ENCODE peak calls at places on chromosomes 4 and X, in eight cellular contexts. K is left ventricle myocardium inferior, X is lower lobe of right lung, I is GM20000, R is A549, F is AG10803, Y is OCI-LY7, L is endodermal cell. D is an unnamed sample.

GRCh38 chr4:83115000-83115399 is 471 bp upstream of the PLAC8 start:
- DNase-seq in K (no peak), X (no peak), I (no peak), R (no peak), F (peak), Y (no peak), L (no peak), D (no peak)

GRCh38 chr4:155742310-155743015 is 16.4 kb upstream of the GUCY1B1 start:
- DNase-seq in K (no peak), X (no peak), I (no peak), R (no peak), F (no peak), Y (no peak), L (no peak), D (no peak)

GRCh38 chrX:53263597-53264094 is 17.7 kb downstream of the IQSEC2 start:
- DNase-seq in K (no peak), X (no peak), I (no peak), R (peak), F (peak), Y (no peak), L (no peak), D (no peak)

GRCh38 chr4:143016171-143016570 is 168.5 kb upstream of the USP38 start:
- DNase-seq in K (no peak), X (no peak), I (no peak), R (no peak), F (no peak), Y (no peak), L (no peak), D (no peak)

GRCh38 chrX:10529344-10529743 is 91.0 kb downstream of the MID1 start:
- DNase-seq in K (no peak), X (no peak), I (no peak), R (no peak), F (peak), Y (no peak), L (no peak), D (no peak)

GRCh38 chr4:16110906-16111305 is 27.1 kb upstream of the PROM1 start:
- DNase-seq in K (no peak), X (no peak), I (no peak), R (no peak), F (no peak), Y (no peak), L (peak), D (no peak)

GRCh38 chrX:70504772-70505450 is 60.3 kb downstream of the DLG3 start:
- DNase-seq in K (no peak), X (no peak), I (no peak), R (no peak), F (no peak), Y (no peak), L (no peak), D (peak)

GRCh38 chr4:107913283-107913899 is 18.0 kb upstream of the CYP2U1 start:
- DNase-seq in K (no peak), X (no peak), I (peak), R (peak), F (peak), Y (peak), L (peak), D (peak)

GRCh38 chr4:26727849-26728248 is 132.8 kb upstream of the STIM2 start:
- DNase-seq in K (no peak), X (no peak), I (no peak), R (no peak), F (no peak), Y (no peak), L (no peak), D (no peak)

DNA sequence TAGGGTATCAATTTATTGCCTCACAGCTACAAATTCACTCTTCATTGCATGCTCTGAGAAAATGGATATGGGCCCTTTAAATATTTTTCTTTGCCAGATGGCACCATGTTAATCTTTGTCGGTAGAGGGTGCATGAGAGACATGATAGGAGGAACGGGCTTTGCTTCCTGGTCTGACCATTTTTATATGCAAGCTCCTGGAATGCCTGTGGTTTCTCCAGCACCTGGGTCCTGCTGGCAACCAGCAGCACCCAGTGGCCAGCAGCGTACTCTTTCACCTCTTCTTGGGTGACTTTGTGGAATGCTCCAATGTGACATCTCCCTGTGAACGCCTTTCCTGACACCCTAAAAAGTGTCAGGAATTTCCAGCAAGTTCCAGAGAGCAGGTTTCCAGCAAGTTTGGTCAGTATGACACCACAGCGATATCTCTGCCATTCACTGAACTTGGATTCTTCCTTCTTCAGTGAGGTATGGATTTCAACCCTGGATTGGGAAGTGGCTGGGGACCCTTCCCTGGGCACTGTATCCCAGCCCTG is 140.3 kb upstream of the PGRMC2 start:
- DNase-seq in K (no peak), X (peak), I (no peak), R (peak), F (peak), Y (no peak), L (peak), D (no peak)
- TF ChIP-seq CTCF in K (peak), X (peak), I (no peak), R (peak), F (peak), Y (no peak), L (peak), D (no peak)

DNA sequence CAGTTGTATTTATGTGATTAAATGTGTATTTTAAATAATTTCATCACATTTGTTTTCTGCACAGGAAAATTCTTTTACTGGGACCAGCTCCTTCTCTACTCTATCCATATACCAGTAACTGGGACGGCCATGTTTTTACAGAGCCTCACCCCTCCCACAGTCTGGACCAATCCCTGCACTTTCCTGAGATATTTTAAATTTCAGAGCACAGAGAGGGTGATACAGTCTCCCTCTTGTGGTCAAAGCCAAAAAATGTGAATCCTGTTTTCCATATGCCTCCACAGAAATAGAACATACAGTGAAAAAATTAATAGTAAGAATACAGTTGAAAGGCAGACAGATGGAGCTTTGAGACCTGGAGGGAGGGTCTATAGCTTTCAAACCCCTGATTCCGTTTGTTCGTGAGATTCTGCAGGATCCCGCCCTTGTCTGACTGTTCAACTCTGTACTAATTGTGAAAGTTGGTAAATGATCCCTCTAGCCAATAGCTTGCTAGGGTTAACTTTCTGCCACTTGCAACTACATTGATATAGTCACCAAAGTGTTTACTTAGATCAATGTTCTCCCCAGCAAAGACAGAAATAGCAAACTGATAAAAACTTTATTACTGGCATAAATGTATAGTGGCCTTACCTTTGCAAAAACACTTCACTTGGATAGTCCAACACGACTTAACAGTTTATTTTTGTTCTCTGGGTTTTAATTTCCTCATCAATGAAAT is 172.2 kb downstream of the PPARGC1A start:
- DNase-seq in K (no peak), X (no peak), I (peak), R (peak), F (peak), Y (peak), L (peak), D (peak)
- TF ChIP-seq CTCF in K (peak), X (peak), I (no peak), R (peak), F (peak), Y (peak), L (peak), D (peak)

GRCh38 chrX:29477878-29478277 is 737.5 kb upstream of the MAGEB2 start:
- DNase-seq in K (no peak), X (no peak), I (no peak), R (no peak), F (no peak), Y (no peak), L (no peak), D (no peak)

DNA sequence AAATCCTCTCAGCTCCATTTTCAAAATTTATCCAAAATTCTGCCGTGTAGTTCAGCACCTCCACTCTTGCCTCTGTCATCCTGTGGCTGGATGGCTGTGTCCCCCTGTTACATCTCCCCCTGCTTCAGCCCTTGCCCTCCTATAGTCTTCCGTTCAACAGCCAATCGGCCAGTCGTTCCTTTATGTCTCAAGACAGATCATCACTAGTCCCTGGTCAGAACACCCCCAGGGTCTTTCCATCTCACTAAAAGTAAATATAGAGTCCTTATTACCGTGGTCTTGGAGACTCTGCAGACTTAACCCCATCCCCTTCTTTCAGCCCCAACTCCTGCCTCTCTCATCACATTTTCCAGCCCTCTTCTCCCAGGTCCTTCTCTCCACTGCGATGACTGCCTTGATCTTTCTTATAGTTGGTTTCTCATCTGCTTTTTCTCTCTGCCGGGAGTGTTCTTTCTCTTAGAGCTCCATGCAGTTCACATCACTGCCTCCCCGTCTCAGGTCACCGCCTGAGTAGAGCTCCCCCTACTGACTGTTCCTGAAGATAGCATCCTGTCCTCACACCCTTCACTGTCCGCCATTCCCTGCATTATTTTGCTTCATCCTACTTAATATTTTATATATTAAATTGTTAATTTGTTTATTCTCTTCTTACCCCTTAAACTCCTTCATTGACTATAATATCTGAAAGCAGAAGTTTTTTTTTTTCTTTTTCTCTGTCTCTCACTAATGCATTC is 736.9 kb upstream of the MAGEB2 start:
- DNase-seq in K (no peak), X (no peak), I (peak), R (peak), F (peak), Y (peak), L (peak), D (peak)
- TF ChIP-seq CTCF in K (peak), X (peak), I (peak), R (peak), F (peak), Y (peak), L (peak), D (peak)

DNA sequence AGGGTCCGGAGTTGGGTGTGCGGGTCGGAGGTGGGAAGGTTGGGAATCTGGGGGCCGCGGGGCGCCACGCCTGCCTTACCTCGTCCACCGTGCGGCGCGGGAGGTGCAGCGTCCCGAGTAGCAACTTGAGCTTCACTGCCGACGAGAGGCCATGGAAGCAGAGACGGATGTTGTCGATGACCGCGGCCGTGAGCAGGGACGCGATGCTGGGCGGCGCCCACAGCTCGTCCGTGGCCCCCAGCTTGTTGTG is 178 bp downstream of the NELFA start:
- DNase-seq in K (no peak), X (no peak), I (no peak), R (no peak), F (no peak), Y (no peak), L (no peak), D (no peak)
- TF ChIP-seq CTCF in K (no peak), X (no peak), I (no peak), R (no peak), F (no peak), Y (no peak), L (no peak), D (no peak)

GRCh38 chrX:32489125-32489524 is 722.2 kb downstream of the DMD start:
- DNase-seq in K (no peak), X (no peak), I (no peak), R (no peak), F (no peak), Y (no peak), L (no peak), D (no peak)

GRCh38 chrX:32480019-32480418 is 731.3 kb downstream of the DMD start:
- DNase-seq in K (no peak), X (no peak), I (no peak), R (no peak), F (no peak), Y (no peak), L (no peak), D (no peak)

GRCh38 chrX:32483534-32484136 is 727.7 kb downstream of the DMD start:
- DNase-seq in K (no peak), X (no peak), I (peak), R (no peak), F (no peak), Y (peak), L (no peak), D (no peak)
- TF ChIP-seq CTCF in K (peak), X (no peak), I (no peak), R (no peak), F (no peak), Y (peak), L (peak), D (peak)

DNA sequence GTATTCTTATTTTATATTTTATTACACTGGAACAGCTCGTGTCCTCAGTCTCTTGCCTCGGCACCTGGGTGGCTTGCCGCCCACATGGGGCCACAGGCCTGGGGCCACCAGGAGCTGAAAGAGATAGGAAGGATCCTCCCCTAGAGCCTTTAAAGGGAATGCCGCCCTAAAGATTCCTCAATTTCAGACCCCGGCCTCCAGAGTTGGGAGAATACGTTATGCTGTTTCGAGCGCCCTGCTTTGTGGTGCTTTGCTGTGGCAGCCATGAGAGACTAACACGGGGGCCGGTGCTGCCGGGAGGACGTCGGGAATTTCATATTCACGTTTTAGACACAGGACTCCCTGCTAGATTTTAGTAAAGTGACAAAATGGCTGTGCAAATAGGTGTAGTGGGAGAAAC is 33.2 kb downstream of the ACOX3 start:
- DNase-seq in K (no peak), X (no peak), I (no peak), R (no peak), F (no peak), Y (no peak), L (no peak), D (no peak)
- TF ChIP-seq CTCF in K (no peak), X (no peak), I (no peak), R (no peak), F (no peak), Y (peak), L (no peak), D (no peak)